ENCODE peak calls at places on chromosomes 4 and X, in eight cellular contexts. One of them, this sample, is unnamed.

GRCh38 chrX:72052415-72053090 is 79.2 kb downstream of the RTL5 start:
- DNase-seq in suprapubic skin: no peak
- DNase-seq in ovary: no peak
- DNase-seq in adrenal gland: no peak
- DNase-seq in NB4: no peak
- DNase-seq in GM12892: no peak
- DNase-seq in sigmoid colon: no peak
- DNase-seq in stomach: no peak
- DNase-seq in this sample: no peak

GRCh38 chr4:153068751-153069150 is 132.6 kb downstream of the FHDC1 start:
- DNase-seq in suprapubic skin: no peak
- DNase-seq in ovary: no peak
- DNase-seq in adrenal gland: no peak
- DNase-seq in NB4: no peak
- DNase-seq in GM12892: no peak
- DNase-seq in sigmoid colon: no peak
- DNase-seq in stomach: no peak
- DNase-seq in this sample: no peak

GRCh38 chr4:115249808-115250207 is 136.4 kb upstream of the NDST4 start:
- DNase-seq in suprapubic skin: no peak
- DNase-seq in ovary: no peak
- DNase-seq in adrenal gland: no peak
- DNase-seq in NB4: no peak
- DNase-seq in GM12892: no peak
- DNase-seq in sigmoid colon: no peak
- DNase-seq in stomach: no peak
- DNase-seq in this sample: no peak

GRCh38 chr4:142683503-142683902 is 162.6 kb downstream of the INPP4B start:
- DNase-seq in suprapubic skin: no peak
- DNase-seq in ovary: no peak
- DNase-seq in adrenal gland: no peak
- DNase-seq in NB4: no peak
- DNase-seq in GM12892: no peak
- DNase-seq in sigmoid colon: no peak
- DNase-seq in stomach: no peak
- DNase-seq in this sample: no peak

GRCh38 chr4:70531981-70532380 is 13.6 kb downstream of the AMTN start:
- DNase-seq in suprapubic skin: no peak
- DNase-seq in ovary: no peak
- DNase-seq in adrenal gland: no peak
- DNase-seq in NB4: no peak
- DNase-seq in GM12892: no peak
- DNase-seq in sigmoid colon: no peak
- DNase-seq in stomach: no peak
- DNase-seq in this sample: no peak

GRCh38 chr4:25312496-25313193 is at the start of gene ZCCHC4:
- DNase-seq in suprapubic skin: peak
- DNase-seq in ovary: peak
- DNase-seq in adrenal gland: peak
- DNase-seq in NB4: peak
- DNase-seq in GM12892: peak
- DNase-seq in sigmoid colon: peak
- DNase-seq in stomach: peak
- DNase-seq in this sample: no peak

GRCh38 chrX:24874604-24875247 is 141.0 kb downstream of the ARX start:
- DNase-seq in suprapubic skin: no peak
- DNase-seq in ovary: no peak
- DNase-seq in adrenal gland: no peak
- DNase-seq in NB4: no peak
- DNase-seq in GM12892: no peak
- DNase-seq in sigmoid colon: no peak
- DNase-seq in stomach: no peak
- DNase-seq in this sample: no peak

GRCh38 chrX:45164021-45164621 is 36.6 kb downstream of the DIPK2B start:
- DNase-seq in suprapubic skin: no peak
- DNase-seq in ovary: peak
- DNase-seq in adrenal gland: peak
- DNase-seq in NB4: no peak
- DNase-seq in GM12892: no peak
- DNase-seq in sigmoid colon: no peak
- DNase-seq in stomach: peak
- DNase-seq in this sample: peak

GRCh38 chr4:105246712-105247111 is 100.0 kb downstream of the TET2 start:
- DNase-seq in suprapubic skin: no peak
- DNase-seq in ovary: no peak
- DNase-seq in adrenal gland: no peak
- DNase-seq in NB4: no peak
- DNase-seq in GM12892: no peak
- DNase-seq in sigmoid colon: no peak
- DNase-seq in stomach: no peak
- DNase-seq in this sample: no peak

GRCh38 chr4:169436734-169437133 is 166.0 kb upstream of the SH3RF1 start:
- DNase-seq in suprapubic skin: no peak
- DNase-seq in ovary: no peak
- DNase-seq in adrenal gland: no peak
- DNase-seq in NB4: no peak
- DNase-seq in GM12892: no peak
- DNase-seq in sigmoid colon: no peak
- DNase-seq in stomach: no peak
- DNase-seq in this sample: no peak

GRCh38 chr4:169440446-169440845 is 169.7 kb upstream of the SH3RF1 start:
- DNase-seq in suprapubic skin: no peak
- DNase-seq in ovary: no peak
- DNase-seq in adrenal gland: no peak
- DNase-seq in NB4: no peak
- DNase-seq in GM12892: no peak
- DNase-seq in sigmoid colon: no peak
- DNase-seq in stomach: no peak
- DNase-seq in this sample: no peak

GRCh38 chr4:169439244-169439643 is 168.5 kb upstream of the SH3RF1 start:
- DNase-seq in suprapubic skin: no peak
- DNase-seq in ovary: no peak
- DNase-seq in adrenal gland: no peak
- DNase-seq in NB4: no peak
- DNase-seq in GM12892: no peak
- DNase-seq in sigmoid colon: no peak
- DNase-seq in stomach: no peak
- DNase-seq in this sample: no peak

GRCh38 chr4:169438057-169438480 is 167.3 kb upstream of the SH3RF1 start:
- DNase-seq in suprapubic skin: no peak
- DNase-seq in ovary: no peak
- DNase-seq in adrenal gland: no peak
- DNase-seq in NB4: no peak
- DNase-seq in GM12892: no peak
- DNase-seq in sigmoid colon: no peak
- DNase-seq in stomach: no peak
- DNase-seq in this sample: no peak

DNA sequence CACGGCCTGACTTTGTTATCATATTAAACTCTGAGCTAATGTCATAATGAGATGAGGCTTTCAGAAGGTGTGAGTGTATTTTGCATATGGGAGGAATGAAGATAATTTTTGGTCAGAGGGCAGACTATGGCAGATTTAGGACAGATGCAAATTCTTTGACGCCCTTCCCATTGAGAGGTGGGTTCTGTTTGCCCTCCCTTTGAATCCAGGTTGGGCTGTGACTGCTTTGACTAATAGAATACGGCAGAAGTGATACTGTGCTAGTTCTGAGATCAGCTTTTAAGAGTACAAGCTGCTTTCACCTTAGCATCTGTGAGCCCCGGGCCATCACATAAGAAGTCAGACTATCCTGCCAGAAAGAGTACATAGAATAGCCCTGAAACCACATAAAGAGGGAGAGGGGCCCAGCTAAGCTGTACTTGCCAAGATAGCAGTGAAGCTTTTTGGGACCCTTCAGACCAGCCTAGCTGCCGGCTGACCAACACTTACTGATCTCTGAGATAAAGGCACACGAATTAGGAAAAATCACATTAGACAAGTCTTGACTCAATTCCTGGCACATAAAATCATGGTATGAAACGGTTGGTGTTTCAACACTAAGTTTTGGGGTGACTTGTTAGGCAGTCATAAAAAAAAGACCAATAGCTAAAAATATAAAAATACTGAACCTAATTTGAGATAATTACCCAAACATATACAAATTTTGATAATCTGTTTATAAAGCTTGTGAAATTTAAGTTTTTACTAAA is 166.7 kb upstream of the SH3RF1 start:
- DNase-seq in suprapubic skin: no peak
- DNase-seq in ovary: no peak
- DNase-seq in adrenal gland: no peak
- DNase-seq in NB4: no peak
- DNase-seq in GM12892: peak
- DNase-seq in sigmoid colon: no peak
- DNase-seq in stomach: no peak
- DNase-seq in this sample: no peak
- TF ChIP-seq POLR2A in suprapubic skin: no peak
- TF ChIP-seq POLR2A in ovary: no peak
- TF ChIP-seq POLR2A in adrenal gland: no peak
- TF ChIP-seq POLR2A in NB4: no peak
- TF ChIP-seq POLR2A in GM12892: peak
- TF ChIP-seq POLR2A in sigmoid colon: no peak
- TF ChIP-seq POLR2A in stomach: no peak
- TF ChIP-seq POLR2A in this sample: no peak

GRCh38 chrX:49040376-49040955 is 2.7 kb downstream of the TFE3 start:
- DNase-seq in suprapubic skin: no peak
- DNase-seq in ovary: no peak
- DNase-seq in adrenal gland: no peak
- DNase-seq in NB4: no peak
- DNase-seq in GM12892: no peak
- DNase-seq in sigmoid colon: no peak
- DNase-seq in stomach: no peak
- DNase-seq in this sample: no peak

GRCh38 chrX:49041683-49042529 is 1.3 kb downstream of the TFE3 start:
- DNase-seq in suprapubic skin: no peak
- DNase-seq in ovary: no peak
- DNase-seq in adrenal gland: no peak
- DNase-seq in NB4: peak
- DNase-seq in GM12892: no peak
- DNase-seq in sigmoid colon: no peak
- DNase-seq in stomach: no peak
- DNase-seq in this sample: no peak

GRCh38 chrX:49043220-49043986 is at the start of gene TFE3:
- DNase-seq in suprapubic skin: peak
- DNase-seq in ovary: peak
- DNase-seq in adrenal gland: peak
- DNase-seq in NB4: peak
- DNase-seq in GM12892: peak
- DNase-seq in sigmoid colon: peak
- DNase-seq in stomach: peak
- DNase-seq in this sample: peak

GRCh38 chrX:49043987-49044281 is 777 bp upstream of the TFE3 start:
- DNase-seq in suprapubic skin: no peak
- DNase-seq in ovary: no peak
- DNase-seq in adrenal gland: no peak
- DNase-seq in NB4: no peak
- DNase-seq in GM12892: no peak
- DNase-seq in sigmoid colon: no peak
- DNase-seq in stomach: no peak
- DNase-seq in this sample: no peak

GRCh38 chrX:49042581-49043219 is 457 bp downstream of the TFE3 start:
- DNase-seq in suprapubic skin: no peak
- DNase-seq in ovary: no peak
- DNase-seq in adrenal gland: no peak
- DNase-seq in NB4: no peak
- DNase-seq in GM12892: no peak
- DNase-seq in sigmoid colon: no peak
- DNase-seq in stomach: no peak
- DNase-seq in this sample: no peak
- TF ChIP-seq POLR2A in suprapubic skin: no peak
- TF ChIP-seq POLR2A in ovary: no peak
- TF ChIP-seq POLR2A in adrenal gland: no peak
- TF ChIP-seq POLR2A in NB4: no peak
- TF ChIP-seq POLR2A in GM12892: no peak
- TF ChIP-seq POLR2A in sigmoid colon: no peak
- TF ChIP-seq POLR2A in stomach: no peak
- TF ChIP-seq POLR2A in this sample: no peak

GRCh38 chr4:6595897-6596537 is 21.0 kb downstream of the MAN2B2 start:
- DNase-seq in suprapubic skin: no peak
- DNase-seq in ovary: no peak
- DNase-seq in adrenal gland: no peak
- DNase-seq in NB4: peak
- DNase-seq in GM12892: no peak
- DNase-seq in sigmoid colon: no peak
- DNase-seq in stomach: no peak
- DNase-seq in this sample: no peak
- TF ChIP-seq POLR2A in suprapubic skin: no peak
- TF ChIP-seq POLR2A in ovary: no peak
- TF ChIP-seq POLR2A in adrenal gland: no peak
- TF ChIP-seq POLR2A in NB4: no peak
- TF ChIP-seq POLR2A in GM12892: no peak
- TF ChIP-seq POLR2A in sigmoid colon: no peak
- TF ChIP-seq POLR2A in stomach: no peak
- TF ChIP-seq POLR2A in this sample: no peak

GRCh38 chr4:138910201-138910913 is 105.2 kb upstream of the NOCT start:
- DNase-seq in suprapubic skin: no peak
- DNase-seq in ovary: no peak
- DNase-seq in adrenal gland: no peak
- DNase-seq in NB4: no peak
- DNase-seq in GM12892: no peak
- DNase-seq in sigmoid colon: no peak
- DNase-seq in stomach: peak
- DNase-seq in this sample: no peak

GRCh38 chr4:138909605-138910004 is 106.0 kb upstream of the NOCT start:
- DNase-seq in suprapubic skin: no peak
- DNase-seq in ovary: no peak
- DNase-seq in adrenal gland: no peak
- DNase-seq in NB4: no peak
- DNase-seq in GM12892: no peak
- DNase-seq in sigmoid colon: no peak
- DNase-seq in stomach: no peak
- DNase-seq in this sample: no peak

GRCh38 chr4:138911903-138912713 is 103.5 kb upstream of the NOCT start:
- DNase-seq in suprapubic skin: no peak
- DNase-seq in ovary: no peak
- DNase-seq in adrenal gland: no peak
- DNase-seq in NB4: no peak
- DNase-seq in GM12892: no peak
- DNase-seq in sigmoid colon: no peak
- DNase-seq in stomach: no peak
- DNase-seq in this sample: no peak

GRCh38 chr4:138912714-138913340 is 102.8 kb upstream of the NOCT start:
- DNase-seq in suprapubic skin: no peak
- DNase-seq in ovary: no peak
- DNase-seq in adrenal gland: no peak
- DNase-seq in NB4: no peak
- DNase-seq in GM12892: no peak
- DNase-seq in sigmoid colon: no peak
- DNase-seq in stomach: no peak
- DNase-seq in this sample: no peak

DNA sequence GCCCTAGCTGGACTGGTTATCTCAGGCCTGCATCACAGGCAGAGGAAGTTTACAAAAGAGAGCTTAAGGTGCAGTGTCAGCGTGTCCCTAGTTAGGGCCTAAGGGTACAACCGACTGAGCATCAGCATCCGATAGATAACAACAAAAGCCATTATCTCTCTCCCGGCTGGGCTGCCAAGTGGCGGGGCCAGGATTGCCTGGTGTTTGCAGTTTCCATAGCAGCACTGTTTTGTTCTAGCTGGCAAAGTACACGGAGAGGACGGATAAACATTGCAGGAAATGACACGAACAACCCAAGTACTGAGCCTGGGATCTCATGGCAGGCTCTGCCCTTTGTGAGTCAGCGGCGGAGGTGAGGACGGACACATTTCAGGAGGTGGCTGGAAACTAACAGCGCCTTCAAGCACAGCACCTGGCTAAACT is 104.7 kb upstream of the NOCT start:
- DNase-seq in suprapubic skin: peak
- DNase-seq in ovary: peak
- DNase-seq in adrenal gland: peak
- DNase-seq in NB4: no peak
- DNase-seq in GM12892: no peak
- DNase-seq in sigmoid colon: peak
- DNase-seq in stomach: peak
- DNase-seq in this sample: no peak
- TF ChIP-seq POLR2A in suprapubic skin: no peak
- TF ChIP-seq POLR2A in ovary: no peak
- TF ChIP-seq POLR2A in adrenal gland: no peak
- TF ChIP-seq POLR2A in NB4: no peak
- TF ChIP-seq POLR2A in GM12892: no peak
- TF ChIP-seq POLR2A in sigmoid colon: no peak
- TF ChIP-seq POLR2A in stomach: no peak
- TF ChIP-seq POLR2A in this sample: no peak

This sample was measured in vagina.